ENCODE peak calls at places on chromosomes 1 and 21, in four cellular contexts. T is PC-3, H is IMR-90, C is left ventricle myocardium inferior. D is an unnamed sample.

GRCh38 chr1:118589486-118589885 is 398.7 kb downstream of the TBX15 start:
- DNase-seq in T (no peak), C (no peak), H (no peak), D (no peak)

GRCh38 chr1:17251699-17252376 is 2.9 kb downstream of the PADI3 start:
- DNase-seq in C (no peak), T (peak; percentile 80), H (peak; percentile 73), D (peak; percentile 78)

GRCh38 chr1:84944767-84945486 is 51.9 kb upstream of the LPAR3 start:
- DNase-seq in T (peak; percentile 88), C (peak; percentile 22), H (peak; percentile 93), D (peak; percentile 88)

GRCh38 chr1:24193046-24193445 is 6.0 kb upstream of the IFNLR1 start:
- DNase-seq in H (peak; percentile 41), T (no peak), C (no peak), D (no peak)

GRCh38 chr1:230708631-230709580 is 5.0 kb downstream of the AGT start:
- DNase-seq in C (peak; percentile 40), H (no peak), T (no peak), D (peak; percentile 22)

GRCh38 chr1:165050246-165050645 is 306.3 kb downstream of the LMX1A start:
- DNase-seq in C (no peak), H (no peak), T (peak; percentile 48), D (peak; percentile 13)

GRCh38 chr1:31790140-31790539 is 25.7 kb downstream of the SPOCD1 start:
- DNase-seq in H (no peak), T (no peak), C (no peak), D (no peak)

GRCh38 chr1:209172286-209172685 is 411.2 kb upstream of the CAMK1G start:
- DNase-seq in C (no peak), T (peak; percentile 77), H (no peak), D (peak; percentile 54)

GRCh38 chr1:4655674-4656532 is 1.5 kb downstream of the AJAP1 start:
- DNase-seq in T (peak; percentile 27), H (no peak), C (peak; percentile 41), D (peak; percentile 30)

GRCh38 chr1:245285168-245285567 is 130.4 kb downstream of the KIF26B start:
- DNase-seq in C (no peak), H (no peak), T (peak; percentile 25), D (no peak)

GRCh38 chr1:208132287-208132882 is 111.8 kb downstream of the PLXNA2 start:
- DNase-seq in T (peak; percentile 93), H (peak; percentile 42), C (peak; percentile 84), D (peak; percentile 76)

GRCh38 chr1:224433041-224433670 is 1.4 kb downstream of the WDR26 start:
- DNase-seq in C (no peak), H (no peak), T (no peak), D (peak; percentile 12)

GRCh38 chr1:28259935-28260802 is 851 bp downstream of the SESN2 start:
- DNase-seq in H (peak; percentile 88), T (peak; percentile 63), C (peak; percentile 79), D (peak; percentile 79)

GRCh38 chr1:212242985-212243308 is 42.3 kb upstream of the PPP2R5A start:
- DNase-seq in C (no peak), T (no peak), H (no peak), D (no peak)

GRCh38 chr1:89762431-89762800 is 58.4 kb upstream of the LRRC8D start:
- DNase-seq in H (no peak), C (no peak), T (peak; percentile 17), D (no peak)

GRCh38 chr1:224922404-224923164 is 6.9 kb upstream of the DNAH14 start:
- DNase-seq in T (peak; percentile 80), C (no peak), H (peak; percentile 39), D (peak; percentile 48)

GRCh38 chr1:221664253-221664652 is 77.6 kb downstream of the DUSP10 start:
- DNase-seq in T (peak; percentile 63), C (no peak), H (no peak), D (peak; percentile 19)

GRCh38 chr1:44788120-44788860 is at the start of gene BEST4:
- DNase-seq in H (no peak), C (no peak), T (no peak), D (no peak)

GRCh38 chr1:162587347-162587746 is 25.8 kb downstream of the UAP1 start:
- DNase-seq in H (no peak), T (peak; percentile 76), C (no peak), D (no peak)

GRCh38 chr1:247291161-247291560 is 35.3 kb downstream of the VN1R5 start:
- DNase-seq in H (no peak), T (no peak), C (no peak), D (no peak)

GRCh38 chr1:46489169-46489637 is 433 bp upstream of the DMBX1 start:
- DNase-seq in T (peak; percentile 24), C (no peak), H (no peak), D (no peak)

GRCh38 chr1:160954158-160955104 is at the start of gene ITLN2:
- DNase-seq in T (peak; percentile 68), H (peak; percentile 14), C (no peak), D (peak; percentile 47)

GRCh38 chr1:3886691-3887090 is 13.4 kb downstream of the C1orf174 start:
- DNase-seq in C (no peak), T (no peak), H (no peak), D (no peak)

GRCh38 chr1:216119600-216119999 is 303.6 kb downstream of the USH2A start:
- DNase-seq in H (peak; percentile 50), C (no peak), T (peak; percentile 75), D (peak; percentile 40)

GRCh38 chr1:206719169-206719839 is 34.6 kb downstream of the MAPKAPK2 start:
- DNase-seq in T (no peak), C (no peak), H (no peak), D (no peak)

GRCh38 chr1:32007591-32007940 is 6.1 kb upstream of the KHDRBS1 start:
- DNase-seq in H (no peak), C (no peak), T (no peak), D (no peak)

GRCh38 chr1:186882372-186883134 is 53.8 kb downstream of the PLA2G4A start:
- DNase-seq in C (no peak), T (no peak), H (no peak), D (no peak)

GRCh38 chr1:201495447-201496295 is 11.3 kb downstream of the CSRP1 start:
- DNase-seq in H (peak; percentile 67), C (peak; percentile 83), T (no peak), D (peak; percentile 77)

GRCh38 chr1:210360852-210361477 is 32.3 kb downstream of the HHAT start:
- DNase-seq in H (peak; percentile 74), C (no peak), T (peak; percentile 77), D (peak; percentile 53)

GRCh38 chr1:222276062-222276461 is 271.8 kb downstream of the HHIPL2 start:
- DNase-seq in H (no peak), C (no peak), T (no peak), D (no peak)

GRCh38 chr1:210323957-210324356 is 4.7 kb upstream of the HHAT start:
- DNase-seq in T (no peak), H (no peak), C (no peak), D (no peak)

GRCh38 chr1:234961468-234962339 is 166.9 kb downstream of the TOMM20 start:
- DNase-seq in H (peak; percentile 96), C (no peak), T (peak; percentile 84), D (peak; percentile 61)

GRCh38 chr1:212283741-212284140 is 1.5 kb upstream of the PPP2R5A start:
- DNase-seq in H (no peak), T (peak; percentile 20), C (no peak), D (no peak)

GRCh38 chr1:31429583-31429982 is 16.6 kb downstream of the SERINC2 start:
- DNase-seq in C (no peak), T (no peak), H (no peak), D (no peak)

GRCh38 chr1:53799141-53799540 is 39.0 kb downstream of the NDC1 start:
- DNase-seq in T (no peak), C (no peak), H (no peak), D (no peak)

GRCh38 chr1:200629876-200630514 is 9.4 kb upstream of the KIF14 start:
- DNase-seq in T (no peak), C (no peak), H (no peak), D (no peak)

DNA sequence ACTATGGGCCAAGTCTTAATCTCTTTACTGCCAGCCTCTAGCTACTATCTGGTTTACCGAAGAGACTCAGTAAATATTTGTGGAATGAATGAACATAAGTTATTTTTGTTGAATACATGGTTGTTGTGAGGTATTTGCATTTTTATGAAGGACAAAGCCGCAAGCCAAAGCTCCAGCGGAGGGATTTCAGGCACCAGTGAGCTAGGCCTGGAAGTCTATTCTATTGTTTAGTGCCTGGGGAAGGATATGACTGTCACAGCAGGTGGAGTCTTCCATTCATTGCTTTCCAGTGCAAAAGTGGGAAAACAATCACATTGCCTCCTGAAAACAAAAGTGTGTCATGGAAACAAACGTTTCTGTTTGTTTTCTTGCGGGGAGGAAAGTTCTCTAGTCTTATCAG is 739.3 kb downstream of the MATN1 start:
- DNase-seq in H (no peak), C (no peak), T (no peak), D (no peak)
- H3K27me3 ChIP-seq in H (no peaks in the 10 kb centered on the region), C (peaks cover 18% of the 10 kb centered on the region), T (no peaks in the 10 kb centered on the region), D (no peaks in the 10 kb centered on the region)

GRCh38 chr21:46284077-46284644 is 1.2 kb downstream of the MCM3AP start:
- DNase-seq in T (peak; percentile 42), C (no peak), H (no peak), D (no peak)
- H3K4me3 ChIP-seq in T (peak overlapping the region; percentile 75), C (peak overlapping the region; percentile 84), H (no peak overlapping the region), D (no peak overlapping the region)

DNA sequence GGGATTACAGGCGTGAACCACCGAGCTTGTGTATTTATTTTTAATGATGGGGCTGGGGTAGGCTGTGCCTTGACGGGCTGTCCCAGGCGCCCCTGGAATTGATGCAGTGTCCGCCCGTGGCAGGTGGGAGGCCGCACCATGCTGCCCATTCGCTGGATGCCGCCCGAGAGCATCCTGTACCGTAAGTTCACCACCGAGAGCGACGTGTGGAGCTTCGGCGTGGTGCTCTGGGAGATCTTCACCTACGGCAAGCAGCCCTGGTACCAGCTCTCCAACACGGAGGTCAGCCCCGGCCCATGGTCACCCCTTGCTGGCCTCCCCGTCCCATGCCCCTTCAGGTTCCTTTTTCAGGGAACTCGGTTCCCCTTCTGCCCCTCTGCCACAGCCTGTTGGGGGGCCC is 13.6 kb upstream of the PEAR1 start:
- DNase-seq in C (no peak), H (no peak), T (no peak), D (no peak)
- H3K27me3 ChIP-seq in C (peaks cover 90% of the 10 kb centered on the region), H (peaks cover 92% of the 10 kb centered on the region), T (no peaks in the 10 kb centered on the region), D (peaks cover 41% of the 10 kb centered on the region)

GRCh38 chr1:172203135-172203823 is 217.2 kb upstream of the C1orf105 start:
- DNase-seq in H (peak; percentile 19), C (no peak), T (no peak), D (no peak)
- H3K4me3 ChIP-seq in H (no peak overlapping the region), C (no peak overlapping the region), T (no peak overlapping the region), D (no peak overlapping the region)

D was measured in bronchial epithelial cell.